ENCODE peak calls at places on chromosomes 16 and 17, in five cellular contexts. U is NCI-H1105, S is anterior cingulate cortex, D is dermis blood vessel endothelial cell, N is Caco-2. T is an unnamed sample.

GRCh38 chr17:82059272-82060000 is 6.2 kb downstream of the DUS1L start:
- DNase-seq in D (no peak), S (no peak), N (no peak), U (no peak), T (no peak)

GRCh38 chr17:16938496-16939270 is 33.2 kb downstream of the TNFRSF13B start:
- DNase-seq in S (no peak), N (peak; percentile 21), D (no peak), U (no peak), T (no peak)

GRCh38 chr16:49848530-49848929 is 7.4 kb downstream of the ZNF423 start:
- DNase-seq in U (no peak), N (no peak), D (no peak), S (no peak), T (no peak)

GRCh38 chr17:21419299-21420239 is 43.4 kb downstream of the KCNJ12 start:
- DNase-seq in D (no peak), U (no peak), N (peak; percentile 33), S (no peak), T (peak; percentile 14)

GRCh38 chr17:562174-562573 is 152.5 kb downstream of the VPS53 start:
- DNase-seq in N (no peak), D (peak; percentile 97), S (no peak), U (no peak), T (no peak)

GRCh38 chr17:70181866-70182265 is 12.5 kb downstream of the KCNJ2 start:
- DNase-seq in N (no peak), D (no peak), U (no peak), S (no peak), T (no peak)

GRCh38 chr16:89410794-89411309 is 79.5 kb downstream of the ANKRD11 start:
- DNase-seq in U (no peak), S (peak; percentile 37), N (no peak), D (peak; percentile 96), T (peak; percentile 52)

GRCh38 chr17:81119223-81120148 is 45.8 kb upstream of the PVALEF start:
- DNase-seq in S (peak; percentile 89), D (peak; percentile 97), U (peak; percentile 95), N (peak; percentile 97), T (peak; percentile 79)

GRCh38 chr17:34163681-34164080 is 91.4 kb upstream of the CCL2 start:
- DNase-seq in U (no peak), S (no peak), N (no peak), D (peak; percentile 16), T (no peak)

GRCh38 chr17:38885728-38886642 is 16.1 kb downstream of the LASP1 start:
- DNase-seq in D (no peak), S (peak; percentile 74), U (no peak), N (no peak), T (no peak)

GRCh38 chr16:82033006-82033405 is 2.0 kb upstream of the HSD17B2 start:
- DNase-seq in D (no peak), S (no peak), U (no peak), N (no peak), T (no peak)

GRCh38 chr17:66541461-66542182 is 239.2 kb downstream of the PRKCA start:
- DNase-seq in D (no peak), S (no peak), U (no peak), N (no peak), T (peak; percentile 19)

GRCh38 chr17:14201087-14201486 is 35.6 kb downstream of the CDRT15 start:
- DNase-seq in S (no peak), U (no peak), N (no peak), D (no peak), T (peak; percentile 90)

GRCh38 chr16:24853830-24854229 is 8.1 kb downstream of the SLC5A11 start:
- DNase-seq in N (no peak), S (peak; percentile 85), D (peak; percentile 50), U (peak; percentile 4), T (no peak)

GRCh38 chr17:15261818-15262290 is 3.3 kb downstream of the PMP22 start:
- DNase-seq in N (no peak), U (no peak), S (peak; percentile 74), D (peak; percentile 53), T (no peak)

GRCh38 chr17:38886643-38887010 is 16.8 kb downstream of the LASP1 start:
- DNase-seq in D (no peak), N (no peak), S (no peak), U (no peak), T (no peak)

GRCh38 chr17:79205688-79206205 is 131.1 kb downstream of the ENGASE start:
- DNase-seq in S (no peak), D (no peak), U (no peak), N (no peak), T (no peak)